ENCODE peak calls at places on chromosomes 11 and 22, in nine cellular contexts. G is GM23338, L is HCT116, A is GM12878, T is GM12891, S is endothelial cell of umbilical vein, V is prostate gland, K is K562, W is suprapubic skin. J is an unnamed sample.

GRCh38 chr11:123753110-123753509 is 1.2 kb downstream of the OR6X1 start:
- DNase-seq in T (no peak), G (no peak), S (no peak), W (no peak), K (no peak), A (no peak), L (no peak), V (no peak), J (no peak)

GRCh38 chr22:43543522-43544281 is 131.9 kb downstream of the MPPED1 start:
- DNase-seq in K (no peak), T (no peak), G (no peak), W (no peak), S (no peak), L (no peak), V (no peak), A (no peak), J (no peak)

GRCh38 chr11:73178092-73178539 is 36.0 kb upstream of the FCHSD2 start:
- DNase-seq in K (peak), V (peak), G (peak), A (peak), W (peak), L (peak), S (no peak), T (peak), J (no peak)

GRCh38 chr11:27313157-27313821 is 49.7 kb downstream of the CCDC34 start:
- DNase-seq in K (no peak), V (no peak), S (no peak), G (no peak), L (no peak), T (no peak), W (no peak), A (no peak), J (no peak)

GRCh38 chr22:48576333-48577013 is 1251.2 kb downstream of the BRD1 start:
- DNase-seq in A (no peak), K (no peak), T (no peak), V (peak), S (no peak), G (peak), W (no peak), L (no peak), J (no peak)

GRCh38 chr11:57219021-57219627 is 17.9 kb downstream of the APLNR start:
- DNase-seq in S (no peak), A (no peak), L (no peak), G (no peak), T (no peak), V (no peak), W (no peak), K (no peak), J (no peak)

GRCh38 chr11:37613031-37613430 is 1015.0 kb upstream of the RAG2 start:
- DNase-seq in L (no peak), S (no peak), A (no peak), K (no peak), W (no peak), T (no peak), G (no peak), V (no peak), J (no peak)

GRCh38 chr11:64566915-64567882 is 23.8 kb upstream of the SLC22A12 start:
- DNase-seq in G (no peak), A (no peak), S (no peak), W (peak), V (no peak), T (no peak), K (no peak), L (no peak), J (no peak)

GRCh38 chr22:21567456-21568206 is at the start of gene UBE2L3:
- DNase-seq in T (peak), A (no peak), V (peak), L (peak), S (peak), K (peak), G (peak), W (peak), J (no peak)

GRCh38 chr11:31921066-31921465 is 109.9 kb upstream of the PAX6 start:
- DNase-seq in L (no peak), G (no peak), V (no peak), K (no peak), S (no peak), A (no peak), T (no peak), W (no peak), J (no peak)

GRCh38 chr11:803770-804598 is 1.0 kb downstream of the PIDD1 start:
- DNase-seq in S (no peak), G (no peak), A (no peak), T (no peak), L (no peak), W (no peak), V (no peak), K (no peak), J (no peak)

GRCh38 chr22:27973851-27974250 is 54.8 kb upstream of the PITPNB start:
- DNase-seq in V (no peak), S (no peak), T (no peak), G (no peak), A (no peak), L (no peak), K (no peak), W (no peak), J (no peak)

GRCh38 chr11:44189986-44190882 is 94.8 kb downstream of the EXT2 start:
- DNase-seq in V (no peak), A (no peak), S (no peak), T (no peak), L (no peak), G (no peak), K (no peak), W (no peak), J (no peak)

DNA sequence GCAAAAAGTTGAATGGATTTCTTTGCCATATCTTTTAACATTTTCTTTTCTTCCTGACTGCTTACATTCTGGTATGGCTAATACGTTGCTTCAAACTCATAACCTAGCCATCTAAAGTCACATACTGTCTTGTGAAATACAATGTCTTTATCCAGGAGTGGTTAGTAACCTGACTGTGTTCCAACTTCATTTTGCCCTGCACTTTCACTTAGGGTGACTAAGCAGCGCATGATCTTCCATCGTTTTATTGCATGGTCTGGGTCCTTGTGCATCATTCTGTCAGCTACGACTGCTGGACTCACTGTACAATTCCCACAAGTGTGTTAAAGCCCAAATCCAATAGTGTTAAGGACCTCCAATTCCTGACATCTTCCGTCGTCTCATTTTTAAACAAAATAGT is 403.2 kb downstream of the NTM start:
- DNase-seq in V (no peak), S (no peak), L (no peak), K (no peak), A (no peak), W (no peak), G (no peak), T (no peak), J (no peak)
- TF ChIP-seq POLR2AphosphoS5 in V (no peak), S (no peak), L (no peak), K (no peak), A (no peak), W (no peak), G (no peak), T (no peak), J (no peak)

DNA sequence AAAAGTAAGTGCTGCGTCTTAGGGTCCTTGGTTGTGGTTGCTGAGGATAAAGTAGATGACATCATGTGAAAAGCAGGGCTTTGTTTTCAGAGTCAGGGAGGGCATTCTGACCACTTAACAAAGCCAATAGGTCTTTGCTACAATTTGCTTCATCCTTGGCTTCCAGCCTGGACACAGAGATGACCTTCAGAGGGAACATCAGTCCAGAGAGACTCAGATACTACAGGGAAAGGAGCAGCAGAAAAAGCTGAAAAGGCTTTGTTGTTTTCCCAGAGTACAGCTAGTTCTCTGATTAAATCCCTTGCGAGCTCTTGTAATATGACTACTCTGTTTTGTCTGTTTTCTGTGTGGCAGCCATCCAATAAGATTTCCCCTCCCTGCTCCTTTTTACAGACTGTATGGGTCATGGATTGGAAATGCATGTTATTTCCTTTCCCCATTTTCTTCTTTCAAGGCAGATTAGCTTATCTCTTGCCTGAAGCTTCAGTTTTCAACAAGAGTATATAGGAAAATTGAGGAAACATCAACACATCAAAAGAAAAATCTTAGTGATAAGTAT is 31.9 kb downstream of the ATG13 start:
- DNase-seq in G (no peak), A (no peak), T (no peak), W (no peak), K (no peak), L (no peak), S (peak), V (peak), J (no peak)
- TF ChIP-seq POLR2AphosphoS5 in G (no peak), A (no peak), T (no peak), W (peak), K (no peak), L (no peak), S (peak), V (peak), J (peak)

GRCh38 chr22:20254975-20255946 is 12.9 kb downstream of the RTN4R start:
- DNase-seq in A (no peak), S (no peak), W (no peak), G (no peak), K (no peak), T (no peak), L (no peak), V (no peak), J (no peak)
- TF ChIP-seq POLR2AphosphoS5 in A (no peak), S (no peak), W (no peak), G (no peak), K (no peak), T (no peak), L (no peak), V (no peak), J (no peak)

DNA sequence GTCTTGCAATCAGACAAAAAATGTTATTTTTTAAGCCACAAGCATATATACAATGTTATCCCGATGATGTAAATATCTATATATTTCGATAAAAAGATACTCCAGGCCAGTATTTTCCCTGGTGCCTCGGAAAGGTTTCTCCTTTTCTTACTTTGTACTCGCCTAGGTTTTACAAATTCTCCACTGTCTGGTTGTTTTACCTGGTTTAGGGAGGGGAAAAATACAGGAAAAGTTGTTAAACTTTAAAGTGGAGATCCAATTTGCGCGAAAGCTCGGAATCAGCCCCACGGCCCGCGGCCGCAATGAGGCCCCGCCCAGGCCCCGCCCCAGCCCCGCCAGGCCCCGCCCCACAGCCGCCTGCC is 58.4 kb upstream of the WNT7B start:
- DNase-seq in A (no peak), W (no peak), K (no peak), S (no peak), T (no peak), V (no peak), L (no peak), G (no peak), J (no peak)
- TF ChIP-seq POLR2AphosphoS5 in A (no peak), W (no peak), K (no peak), S (no peak), T (no peak), V (no peak), L (peak), G (no peak), J (no peak)

GRCh38 chr11:83047515-83048225 is 24.0 kb downstream of the RAB30 start:
- DNase-seq in T (no peak), S (peak), V (no peak), L (no peak), K (no peak), G (no peak), A (no peak), W (no peak), J (no peak)
- TF ChIP-seq POLR2AphosphoS5 in T (no peak), S (no peak), V (no peak), L (no peak), K (no peak), G (no peak), A (no peak), W (no peak), J (no peak)

DNA sequence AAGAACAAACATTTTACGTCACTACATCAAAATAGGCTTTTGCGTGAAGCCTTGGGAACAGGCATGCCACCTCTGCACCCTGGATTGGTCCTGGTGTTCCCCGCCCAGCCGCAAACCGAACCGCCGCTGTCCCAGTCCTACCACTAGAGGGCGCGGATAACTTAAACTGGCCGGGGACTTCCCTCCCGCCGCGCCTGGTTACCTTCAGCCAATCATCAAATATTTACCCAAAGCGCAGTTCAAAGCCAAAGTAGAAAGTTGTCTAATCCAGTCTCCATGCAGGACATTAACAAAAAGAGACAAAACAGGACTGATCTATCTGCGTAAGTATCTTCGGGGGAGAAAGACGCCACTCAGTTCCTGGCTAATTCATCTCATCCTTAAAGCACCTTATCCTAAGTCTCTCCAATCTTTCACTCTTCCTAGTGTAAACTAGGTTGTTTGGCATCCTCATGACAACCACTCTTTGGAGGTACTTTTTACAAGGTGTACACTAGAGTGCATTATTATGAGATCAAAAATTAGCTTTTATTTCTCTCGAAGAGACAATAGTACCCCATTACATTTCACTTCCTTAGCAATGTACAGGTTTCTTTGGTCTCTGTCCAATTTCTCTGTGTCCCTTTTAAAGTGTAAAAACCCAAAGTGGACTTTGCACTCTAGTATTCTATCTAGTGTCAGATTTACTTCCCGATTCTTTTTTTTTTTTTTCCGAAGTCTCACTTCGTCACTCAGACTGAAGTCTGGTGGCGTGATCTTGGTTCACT is 3.9 kb upstream of the CRY2 start:
- DNase-seq in W (peak), T (peak), V (peak), L (peak), S (peak), G (peak), K (peak), A (peak), J (no peak)
- TF ChIP-seq POLR2AphosphoS5 in W (no peak), T (no peak), V (peak), L (no peak), S (no peak), G (no peak), K (no peak), A (no peak), J (no peak)

GRCh38 chr11:66855574-66856495 is 1.0 kb upstream of the LRFN4 start:
- DNase-seq in A (peak), K (peak), L (peak), V (peak), W (peak), T (peak), G (peak), S (peak), J (no peak)

GRCh38 chr11:66858186-66858938 is 1.5 kb downstream of the LRFN4 start:
- DNase-seq in S (no peak), V (no peak), W (peak), L (no peak), K (no peak), T (no peak), G (no peak), A (no peak), J (no peak)

GRCh38 chr11:66857927-66858185 is 992 bp downstream of the LRFN4 start:
- DNase-seq in T (no peak), S (no peak), V (no peak), G (peak), K (no peak), A (no peak), W (peak), L (no peak), J (no peak)

GRCh38 chr11:66857234-66857926 is 516 bp downstream of the LRFN4 start:
- DNase-seq in G (peak), T (peak), L (no peak), V (no peak), S (no peak), A (no peak), W (peak), K (peak), J (no peak)

DNA sequence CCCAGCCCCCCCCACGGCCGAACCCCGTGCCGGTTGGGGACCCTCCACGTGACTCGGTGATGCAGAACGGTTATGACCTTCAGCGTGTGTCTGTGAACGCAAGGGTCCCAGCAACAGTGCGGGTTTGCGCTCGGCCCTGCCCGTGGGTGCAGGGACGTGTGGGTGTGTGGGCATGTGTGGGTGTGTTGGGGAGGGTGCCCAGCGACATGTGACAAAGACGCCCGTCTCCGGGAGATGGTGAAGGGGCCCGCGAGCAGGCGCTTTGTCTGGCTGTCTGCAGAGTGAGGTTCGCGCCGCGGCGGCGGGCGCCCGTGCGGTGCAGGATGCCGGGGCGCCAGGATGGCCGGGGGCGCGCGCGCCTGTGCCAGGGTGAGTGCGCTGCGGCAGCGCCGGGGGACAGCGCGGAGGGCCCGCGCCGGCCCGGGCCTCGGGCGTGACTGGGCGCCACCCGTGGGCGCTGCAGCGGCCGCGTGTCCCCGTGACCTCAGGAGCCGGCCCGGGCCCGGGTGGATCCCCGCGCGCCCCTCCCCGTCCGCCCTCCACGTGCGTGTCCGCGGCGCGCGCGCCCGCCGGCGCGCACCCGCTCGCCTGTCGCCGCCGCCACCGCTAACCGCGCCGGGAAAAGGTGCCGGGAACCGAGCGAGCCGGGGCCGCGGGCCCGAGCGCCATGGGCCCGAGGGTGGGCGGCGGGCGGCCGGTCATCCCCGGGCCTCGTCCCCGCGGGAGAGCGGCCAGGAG is at the start of gene LRFN4:
- DNase-seq in V (no peak), T (peak), S (no peak), L (no peak), A (no peak), G (peak), K (peak), W (no peak), J (no peak)
- TF ChIP-seq POLR2AphosphoS5 in V (no peak), T (no peak), S (no peak), L (no peak), A (no peak), G (peak), K (no peak), W (peak), J (peak)

GRCh38 chr22:36334838-36335603 is 52.7 kb downstream of the MYH9 start:
- DNase-seq in G (no peak), K (peak), W (no peak), T (no peak), A (no peak), L (no peak), V (peak), S (no peak), J (no peak)
- TF ChIP-seq POLR2AphosphoS5 in G (no peak), K (no peak), W (no peak), T (no peak), A (peak), L (no peak), V (no peak), S (no peak), J (peak)